ENCODE peak calls at places on chromosomes 2 and 18, in nine cellular contexts. V is fibroblast of lung, Y is GM13976, J is astrocyte of the spinal cord, Q is hepatocyte, K is foreskin keratinocyte, R is astrocyte, D is brain microvascular endothelial cell, U is B cell. O is an unnamed sample.

GRCh38 chr2:21748501-21748900 is 624.7 kb downstream of the TDRD15 start:
- DNase-seq in V (peak), Y (no peak), J (no peak), Q (no peak), K (no peak), R (no peak), D (no peak), U (no peak), O (no peak)

GRCh38 chr18:40868110-40868858 is 1086.8 kb upstream of the PIK3C3 start:
- DNase-seq in V (peak), Y (no peak), J (peak), Q (peak), K (peak), R (peak), D (peak), U (no peak), O (no peak)

GRCh38 chr18:62452280-62452824 is 70.5 kb upstream of the ZCCHC2 start:
- DNase-seq in V (no peak), Y (no peak), J (no peak), Q (peak), K (no peak), R (no peak), D (no peak), U (no peak), O (no peak)

GRCh38 chr18:53422896-53423295 is 801.6 kb downstream of the MBD2 start:
- DNase-seq in V (no peak), Y (no peak), J (no peak), Q (no peak), K (no peak), R (no peak), D (no peak), U (no peak), O (no peak)

GRCh38 chr2:8860239-8860638 is 22.8 kb upstream of the KIDINS220 start:
- DNase-seq in V (no peak), Y (no peak), J (no peak), Q (no peak), K (peak), R (peak), D (no peak), U (no peak), O (no peak)

GRCh38 chr2:100106460-100106859 is 35.9 kb downstream of the AFF3 start:
- DNase-seq in V (peak), Y (no peak), J (peak), Q (peak), K (no peak), R (no peak), D (no peak), U (no peak), O (no peak)

GRCh38 chr2:205780645-205781044 is 98.3 kb downstream of the NRP2 start:
- DNase-seq in V (no peak), Y (no peak), J (no peak), Q (no peak), K (no peak), R (no peak), D (no peak), U (no peak), O (no peak)

GRCh38 chr2:7707723-7708122 is 790.5 kb downstream of the RNF144A start:
- DNase-seq in V (peak), Y (no peak), J (peak), Q (no peak), K (peak), R (peak), D (peak), U (no peak), O (no peak)

GRCh38 chr2:241199897-241200821 is 11.7 kb downstream of the ANO7 start:
- DNase-seq in V (no peak), Y (no peak), J (no peak), Q (no peak), K (no peak), R (no peak), D (no peak), U (no peak), O (no peak)

GRCh38 chr2:102703748-102704147 is 58.1 kb upstream of the TMEM182 start:
- DNase-seq in V (peak), Y (peak), J (peak), Q (peak), K (peak), R (peak), D (no peak), U (no peak), O (no peak)
- TF ChIP-seq CTCF in V (peak), Y (peak), J (peak), Q (peak), K (peak), R (peak), D (peak), U (no peak), O (no peak)

GRCh38 chr18:25352629-25353005 is 651 bp upstream of the ZNF521 start:
- DNase-seq in V (no peak), Y (no peak), J (no peak), Q (no peak), K (no peak), R (no peak), D (no peak), U (no peak), O (no peak)
- TF ChIP-seq CTCF in V (no peak), Y (no peak), J (no peak), Q (no peak), K (no peak), R (no peak), D (no peak), U (no peak), O (no peak)

GRCh38 chr2:45879936-45880335 is 228.5 kb downstream of the PRKCE start:
- DNase-seq in V (no peak), Y (no peak), J (no peak), Q (no peak), K (no peak), R (no peak), D (no peak), U (no peak), O (no peak)

GRCh38 chr2:45882707-45883106 is 231.2 kb downstream of the PRKCE start:
- DNase-seq in V (peak), Y (no peak), J (peak), Q (peak), K (no peak), R (peak), D (no peak), U (no peak), O (no peak)

GRCh38 chr2:45876611-45877010 is 225.1 kb downstream of the PRKCE start:
- DNase-seq in V (no peak), Y (no peak), J (no peak), Q (no peak), K (no peak), R (no peak), D (no peak), U (no peak), O (no peak)

GRCh38 chr2:45881970-45882581 is 230.6 kb downstream of the PRKCE start:
- DNase-seq in V (no peak), Y (no peak), J (no peak), Q (no peak), K (no peak), R (no peak), D (no peak), U (no peak), O (no peak)

DNA sequence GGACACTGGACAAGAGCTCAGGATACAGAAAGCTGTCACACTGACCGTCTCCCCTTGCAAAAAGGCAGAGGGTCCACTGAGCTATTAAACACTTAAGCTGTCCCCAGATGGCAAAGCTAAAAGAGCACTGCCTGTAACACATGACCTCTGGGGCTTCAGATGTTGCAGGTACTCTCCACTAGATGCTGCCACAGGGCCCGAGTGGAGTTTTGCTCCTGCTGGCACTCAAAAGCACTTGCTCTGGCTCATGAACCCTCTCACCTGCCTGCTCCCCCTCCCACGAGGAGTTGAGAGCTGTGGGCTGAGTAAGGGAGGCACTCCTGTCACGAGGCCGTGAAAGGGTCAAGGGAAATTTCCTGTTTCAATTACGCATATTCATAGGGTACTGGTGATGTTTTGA is 227.9 kb downstream of the PRKCE start:
- DNase-seq in V (no peak), Y (no peak), J (no peak), Q (no peak), K (no peak), R (no peak), D (no peak), U (no peak), O (no peak)
- TF ChIP-seq CTCF in V (no peak), Y (no peak), J (no peak), Q (no peak), K (no peak), R (no peak), D (peak), U (no peak), O (no peak)

DNA sequence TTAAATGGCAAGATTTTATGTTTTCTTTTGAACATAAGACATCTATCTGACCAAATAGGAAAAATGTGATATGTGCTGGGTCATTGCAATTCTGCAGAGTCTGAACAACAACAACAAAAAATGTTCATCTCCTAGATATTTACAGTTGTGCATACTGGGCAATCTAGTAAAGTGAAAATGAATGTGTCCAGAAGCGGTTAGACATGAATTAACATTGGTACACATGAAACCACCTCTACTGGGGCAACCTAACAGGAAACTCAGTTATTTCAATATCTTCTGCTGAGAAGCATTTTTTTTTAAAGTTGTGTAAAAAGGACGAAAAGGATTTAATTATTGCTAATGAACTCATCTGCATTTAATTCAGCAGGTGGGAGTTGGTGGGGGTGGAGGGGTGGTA is 76.9 kb downstream of the DHRS9 start:
- DNase-seq in V (no peak), Y (no peak), J (no peak), Q (no peak), K (no peak), R (no peak), D (no peak), U (no peak), O (no peak)
- TF ChIP-seq CTCF in V (no peak), Y (no peak), J (no peak), Q (no peak), K (no peak), R (no peak), D (no peak), U (no peak), O (no peak)

GRCh38 chr2:189177441-189177840 is 2.1 kb downstream of the COL5A2 start:
- DNase-seq in V (no peak), Y (no peak), J (peak), Q (no peak), K (no peak), R (no peak), D (no peak), U (no peak), O (no peak)

GRCh38 chr2:189175869-189176431 is 3.6 kb downstream of the COL5A2 start:
- DNase-seq in V (peak), Y (no peak), J (peak), Q (no peak), K (no peak), R (no peak), D (no peak), U (no peak), O (no peak)

GRCh38 chr2:189168876-189169499 is 10.6 kb downstream of the COL5A2 start:
- DNase-seq in V (no peak), Y (no peak), J (peak), Q (no peak), K (no peak), R (no peak), D (no peak), U (no peak), O (no peak)

GRCh38 chr2:189178007-189178406 is 1.6 kb downstream of the COL5A2 start:
- DNase-seq in V (peak), Y (no peak), J (peak), Q (peak), K (no peak), R (no peak), D (no peak), U (no peak), O (no peak)

GRCh38 chr2:189171956-189172609 is 7.5 kb downstream of the COL5A2 start:
- DNase-seq in V (peak), Y (no peak), J (peak), Q (no peak), K (no peak), R (no peak), D (no peak), U (no peak), O (no peak)
- TF ChIP-seq CTCF in V (no peak), Y (no peak), J (no peak), Q (no peak), K (no peak), R (no peak), D (no peak), U (no peak), O (no peak)